ENCODE peak calls at places on chromosomes 12 and 14, in eight cellular contexts. E, J, Y, T, M, N, G and F are unnamed samples.

GRCh38 chr12:2640709-2641108 is 154.1 kb upstream of the FKBP4 start:
- DNase-seq in E (peak; percentile 11), J (peak; percentile 93), Y (peak; percentile 33), T (no peak), M (peak; percentile 76), N (peak; percentile 81), G (no peak), F (peak; percentile 59)

GRCh38 chr14:33682746-33683145 is 268.1 kb downstream of the EGLN3 start:
- DNase-seq in E (peak; percentile 9), J (no peak), Y (peak; percentile 26), T (no peak), M (no peak), N (no peak), G (no peak), F (no peak)

GRCh38 chr12:130588696-130589095 is 127.4 kb downstream of the RIMBP2 start:
- DNase-seq in E (no peak), J (no peak), Y (no peak), T (no peak), M (no peak), N (no peak), G (no peak), F (no peak)

GRCh38 chr12:103016381-103016780 is 58.9 kb downstream of the ASCL1 start:
- DNase-seq in E (no peak), J (no peak), Y (no peak), T (no peak), M (no peak), N (no peak), G (no peak), F (no peak)

GRCh38 chr12:32083489-32083888 is 23.2 kb upstream of the BICD1 start:
- DNase-seq in E (no peak), J (no peak), Y (no peak), T (no peak), M (no peak), N (no peak), G (no peak), F (no peak)

GRCh38 chr12:113465808-113466769 is 5.6 kb downstream of the LHX5 start:
- DNase-seq in E (no peak), J (no peak), Y (no peak), T (no peak), M (no peak), N (no peak), G (no peak), F (no peak)

GRCh38 chr12:132771126-132771838 is 9.7 kb upstream of the ANKLE2 start:
- DNase-seq in E (peak; percentile 61), J (no peak), Y (no peak), T (no peak), M (no peak), N (no peak), G (no peak), F (peak; percentile 85)

GRCh38 chr12:54421175-54421872 is 2.3 kb upstream of the ITGA5 start:
- DNase-seq in E (peak; percentile 62), J (peak; percentile 81), Y (no peak), T (no peak), M (peak; percentile 86), N (no peak), G (no peak), F (no peak)

GRCh38 chr14:21093769-21094681 is 4.4 kb downstream of the ZNF219 start:
- DNase-seq in E (no peak), J (no peak), Y (no peak), T (no peak), M (no peak), N (no peak), G (no peak), F (no peak)
- TF ChIP-seq POLR2AphosphoS5 in E (no peak), J (no peak), Y (no peak), T (no peak), M (no peak), N (no peak), G (peak; percentile 20), F (no peak)

GRCh38 chr14:95474486-95474885 is 42.0 kb downstream of the SYNE3 start:
- DNase-seq in E (no peak), J (no peak), Y (no peak), T (no peak), M (no peak), N (no peak), G (no peak), F (no peak)
- TF ChIP-seq POLR2AphosphoS5 in E (no peak), J (no peak), Y (no peak), T (no peak), M (no peak), N (no peak), G (no peak), F (no peak)

GRCh38 chr12:108532061-108532848 is 17.2 kb downstream of the FICD start:
- DNase-seq in E (no peak), J (no peak), Y (no peak), T (no peak), M (no peak), N (no peak), G (no peak), F (no peak)
- TF ChIP-seq POLR2AphosphoS5 in E (no peak), J (no peak), Y (no peak), T (no peak), M (no peak), N (no peak), G (no peak), F (no peak)

GRCh38 chr14:68403191-68403781 is 389.6 kb downstream of the ZFP36L1 start:
- DNase-seq in E (no peak), J (peak; percentile 84), Y (no peak), T (no peak), M (no peak), N (no peak), G (no peak), F (no peak)

GRCh38 chr14:68402525-68403101 is 390.3 kb downstream of the ZFP36L1 start:
- DNase-seq in E (no peak), J (no peak), Y (no peak), T (no peak), M (no peak), N (no peak), G (no peak), F (no peak)

GRCh38 chr14:68399971-68400370 is 392.9 kb downstream of the ZFP36L1 start:
- DNase-seq in E (no peak), J (no peak), Y (no peak), T (no peak), M (no peak), N (no peak), G (no peak), F (no peak)

GRCh38 chr14:68401855-68402254 is 391.0 kb downstream of the ZFP36L1 start:
- DNase-seq in E (no peak), J (no peak), Y (no peak), T (no peak), M (no peak), N (no peak), G (no peak), F (no peak)

GRCh38 chr14:68401320-68401719 is 391.5 kb downstream of the ZFP36L1 start:
- DNase-seq in E (no peak), J (no peak), Y (no peak), T (no peak), M (no peak), N (peak; percentile 16), G (no peak), F (no peak)
- TF ChIP-seq POLR2AphosphoS5 in E (no peak), J (no peak), Y (no peak), T (no peak), M (no peak), N (no peak), G (no peak), F (no peak)

GRCh38 chr12:67147030-67147429 is 122.1 kb upstream of the CAND1 start:
- DNase-seq in E (no peak), J (no peak), Y (no peak), T (no peak), M (no peak), N (no peak), G (no peak), F (no peak)
- TF ChIP-seq POLR2AphosphoS5 in E (no peak), J (no peak), Y (no peak), T (no peak), M (no peak), N (no peak), G (no peak), F (no peak)